ENCODE peak calls at places on chromosomes 16 and 17, in seven cellular contexts. L, S, B, Q, R, F and K are unnamed samples.

GRCh38 chr16:46853713-46854443 is 22.9 kb upstream of the C16orf87 start:
- DNase-seq in L (peak; percentile 50), S (no peak), B (peak; percentile 62), Q (peak; percentile 70), R (peak; percentile 81), F (peak; percentile 83), K (peak; percentile 81)

GRCh38 chr17:78873519-78874340 is 29.3 kb downstream of the CEP295NL start:
- DNase-seq in L (no peak), S (no peak), B (no peak), Q (no peak), R (no peak), F (peak; percentile 77), K (no peak)

GRCh38 chr17:42337442-42337841 is 49.1 kb downstream of the STAT5A start:
- DNase-seq in L (no peak), S (peak; percentile 94), B (no peak), Q (no peak), R (no peak), F (no peak), K (no peak)

GRCh38 chr16:9797306-9797705 is 384.9 kb downstream of the GRIN2A start:
- DNase-seq in L (no peak), S (no peak), B (no peak), Q (no peak), R (peak; percentile 13), F (no peak), K (no peak)

GRCh38 chr17:60148300-60148838 is 1.4 kb upstream of the CA4 start:
- DNase-seq in L (no peak), S (no peak), B (no peak), Q (no peak), R (no peak), F (peak; percentile 20), K (no peak)

GRCh38 chr17:50686494-50687199 is 21.1 kb downstream of the ANKRD40 start:
- DNase-seq in L (peak; percentile 92), S (no peak), B (no peak), Q (no peak), R (peak; percentile 98), F (no peak), K (no peak)

GRCh38 chr16:24972608-24973220 is 42.5 kb downstream of the ARHGAP17 start:
- DNase-seq in L (no peak), S (no peak), B (no peak), Q (no peak), R (no peak), F (no peak), K (no peak)

GRCh38 chr17:17757391-17757791 is 76.1 kb downstream of the RAI1 start:
- DNase-seq in L (no peak), S (no peak), B (no peak), Q (no peak), R (no peak), F (no peak), K (no peak)

GRCh38 chr17:76537288-76537577 is 276 bp downstream of the CYGB start:
- DNase-seq in L (no peak), S (no peak), B (no peak), Q (no peak), R (no peak), F (peak; percentile 87), K (peak; percentile 42)

GRCh38 chr17:39659286-39660010 is 5.7 kb upstream of the TCAP start:
- DNase-seq in L (no peak), S (no peak), B (no peak), Q (no peak), R (no peak), F (no peak), K (no peak)

GRCh38 chr17:31492880-31493655 is 101.6 kb downstream of the RAB11FIP4 start:
- DNase-seq in L (no peak), S (peak; percentile 58), B (peak; percentile 63), Q (no peak), R (no peak), F (no peak), K (no peak)

GRCh38 chr16:49048557-49048956 is 233.1 kb downstream of the CBLN1 start:
- DNase-seq in L (peak; percentile 31), S (no peak), B (no peak), Q (no peak), R (peak; percentile 13), F (no peak), K (no peak)

DNA sequence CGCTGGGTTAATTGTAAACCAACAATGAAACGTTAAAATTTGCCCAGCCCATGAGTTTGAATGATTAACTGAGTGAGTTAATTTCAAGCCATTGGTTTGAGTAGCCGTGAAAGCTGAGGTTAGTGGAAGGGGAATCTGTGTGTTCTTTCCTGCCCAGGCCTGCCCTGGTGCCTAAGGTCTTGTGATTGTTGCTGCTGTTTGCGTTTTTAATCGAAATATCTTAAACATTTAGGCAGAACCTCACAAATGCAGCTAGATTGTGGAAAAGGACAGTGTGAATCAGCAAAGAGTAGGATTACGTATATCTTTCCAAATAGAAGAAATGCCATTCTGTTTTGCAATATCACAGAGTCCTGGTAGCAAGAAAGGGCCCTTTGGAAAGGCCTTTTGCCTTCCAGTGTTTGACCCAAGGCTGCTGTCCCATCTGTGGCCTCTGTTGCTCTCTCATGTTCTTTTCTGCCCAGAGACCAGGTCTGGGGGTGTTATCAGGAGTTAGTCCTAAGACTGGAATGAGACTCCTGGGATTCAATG is 113.8 kb downstream of the MSI2 start:
- DNase-seq in L (no peak), S (no peak), B (no peak), Q (no peak), R (peak; percentile 94), F (peak; percentile 31), K (peak; percentile 10)
- TF ChIP-seq JUND in L (no peak), S (no peak), B (no peak), Q (no peak), R (no peak), F (no peak), K (no peak)

DNA sequence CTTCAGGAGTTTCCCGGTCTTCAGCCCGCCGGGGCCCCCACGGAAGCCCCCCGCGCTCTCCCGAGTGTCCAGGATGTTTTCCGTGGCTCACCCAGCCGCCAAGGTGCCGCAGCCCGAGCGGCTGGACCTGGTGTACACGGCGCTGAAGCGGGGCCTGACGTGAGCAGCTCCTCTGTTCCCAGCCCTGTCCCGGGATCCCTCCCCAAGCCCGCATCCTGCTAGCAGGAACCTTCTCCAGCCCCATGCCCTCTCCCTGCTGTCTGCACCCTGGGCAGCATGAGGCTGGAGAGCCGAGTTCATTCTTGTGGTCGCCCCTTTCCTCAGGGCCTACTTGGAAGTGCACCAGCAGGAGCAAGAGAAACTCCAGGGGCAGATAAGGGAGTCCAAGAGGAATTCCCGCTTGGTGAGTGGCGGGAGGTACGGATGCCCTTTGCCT is 10.1 kb downstream of the RIPOR1 start:
- DNase-seq in L (no peak), S (no peak), B (no peak), Q (no peak), R (no peak), F (peak; percentile 38), K (no peak)
- TF ChIP-seq JUND in L (no peak), S (no peak), B (no peak), Q (no peak), R (no peak), F (no peak), K (no peak)

GRCh38 chr16:87356491-87356853 is 27.1 kb downstream of the FBXO31 start:
- DNase-seq in L (no peak), S (no peak), B (no peak), Q (no peak), R (no peak), F (no peak), K (no peak)
- TF ChIP-seq JUND in L (no peak), S (no peak), B (no peak), Q (no peak), R (no peak), F (no peak), K (no peak)

DNA sequence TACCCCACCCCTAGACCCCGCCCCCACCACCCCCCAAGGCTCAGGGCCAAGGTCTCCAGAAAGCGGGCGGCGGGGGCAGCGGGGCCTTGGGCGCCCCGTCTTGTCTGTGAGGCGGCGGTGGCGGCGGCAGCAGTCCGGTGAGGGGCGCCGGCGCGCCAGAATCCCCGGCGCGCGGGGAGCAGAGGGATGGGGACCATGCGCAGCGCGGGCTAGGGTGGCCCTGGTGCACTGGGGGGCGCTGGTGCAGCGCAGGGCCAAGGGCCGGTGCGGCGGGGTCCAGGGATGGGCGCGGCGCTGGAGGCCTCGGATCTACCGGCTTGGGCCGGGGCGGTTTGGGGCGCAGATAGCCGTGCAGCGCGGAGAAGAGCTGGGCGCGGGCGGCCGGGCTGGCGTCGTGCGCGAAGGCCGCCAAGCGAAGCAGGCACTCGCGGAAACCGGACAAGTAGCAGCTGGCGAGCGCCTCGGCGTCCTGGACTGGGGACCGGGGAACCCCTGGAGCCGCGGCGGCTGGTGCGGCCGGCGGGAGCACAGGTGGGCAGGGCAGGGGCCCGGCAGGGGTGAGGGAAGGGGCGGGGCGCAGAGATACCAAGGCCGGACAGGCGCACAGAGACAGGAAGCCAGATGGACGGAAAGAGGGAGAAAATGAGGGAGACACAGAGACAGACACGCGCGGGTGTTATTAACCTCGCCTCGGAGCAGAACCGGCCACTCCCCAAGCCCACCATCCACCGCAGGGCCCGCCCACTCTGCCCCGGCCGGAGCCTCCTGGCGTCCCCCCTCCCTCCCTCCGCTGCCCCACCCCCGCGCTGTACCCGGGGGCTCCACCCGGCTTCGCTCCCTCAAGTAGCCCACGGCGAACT is 2.1 kb downstream of the HES7 start:
- DNase-seq in L (peak; percentile 51), S (no peak), B (peak; percentile 59), Q (no peak), R (no peak), F (peak; percentile 85), K (peak; percentile 50)
- TF ChIP-seq JUND in L (no peak), S (no peak), B (no peak), Q (no peak), R (no peak), F (no peak), K (no peak)

GRCh38 chr17:2995362-2995761 is 68.0 kb downstream of the OR1D5 start:
- DNase-seq in L (no peak), S (no peak), B (no peak), Q (no peak), R (no peak), F (no peak), K (no peak)

GRCh38 chr17:2996938-2997670 is 66.3 kb downstream of the OR1D5 start:
- DNase-seq in L (no peak), S (no peak), B (no peak), Q (no peak), R (no peak), F (no peak), K (no peak)

GRCh38 chr17:2994441-2994840 is 69.0 kb downstream of the OR1D5 start:
- DNase-seq in L (no peak), S (no peak), B (no peak), Q (no peak), R (no peak), F (no peak), K (no peak)

GRCh38 chr17:2990396-2990795 is 73.0 kb downstream of the OR1D5 start:
- DNase-seq in L (no peak), S (no peak), B (no peak), Q (no peak), R (no peak), F (no peak), K (no peak)

GRCh38 chr17:2996208-2996855 is 67.1 kb downstream of the OR1D5 start:
- DNase-seq in L (no peak), S (no peak), B (no peak), Q (no peak), R (no peak), F (no peak), K (no peak)
- TF ChIP-seq JUND in L (no peak), S (no peak), B (no peak), Q (no peak), R (no peak), F (no peak), K (no peak)